ENCODE peak calls at places on chromosomes 5 and 9, in ten cellular contexts. B, S, Y, X, K, R, D, Q, I and F are unnamed samples.

GRCh38 chr9:87667164-87667738 is 58.7 kb upstream of the CTSL start:
- DNase-seq in B (no peak), S (peak), Y (no peak), X (no peak), K (no peak), R (no peak), D (no peak), Q (peak), I (no peak), F (peak)

GRCh38 chr5:50441479-50441815 is 359 bp upstream of the EMB start:
- DNase-seq in B (no peak), S (no peak), Y (no peak), X (no peak), K (no peak), R (no peak), D (no peak), Q (no peak), I (no peak), F (no peak)

GRCh38 chr5:77426670-77427069 is 65.4 kb downstream of the WDR41 start:
- DNase-seq in B (no peak), S (no peak), Y (no peak), X (no peak), K (no peak), R (peak), D (no peak), Q (no peak), I (no peak), F (no peak)

GRCh38 chr5:57696906-57697590 is 214.4 kb upstream of the ACTBL2 start:
- DNase-seq in B (no peak), S (no peak), Y (no peak), X (no peak), K (no peak), R (peak), D (no peak), Q (no peak), I (no peak), F (no peak)

GRCh38 chr5:143653256-143653655 is 158.7 kb upstream of the HMHB1 start:
- DNase-seq in B (no peak), S (no peak), Y (no peak), X (no peak), K (no peak), R (no peak), D (no peak), Q (peak), I (no peak), F (no peak)

GRCh38 chr9:16401720-16402119 is 468.8 kb downstream of the BNC2 start:
- DNase-seq in B (no peak), S (no peak), Y (no peak), X (no peak), K (no peak), R (no peak), D (no peak), Q (no peak), I (no peak), F (no peak)

GRCh38 chr5:55232194-55232984 is 1.0 kb downstream of the CCNO start:
- DNase-seq in B (no peak), S (peak), Y (peak), X (no peak), K (no peak), R (peak), D (peak), Q (no peak), I (no peak), F (no peak)

GRCh38 chr5:93583525-93583798 is 440 bp downstream of the NR2F1 start:
- DNase-seq in B (no peak), S (no peak), Y (no peak), X (no peak), K (no peak), R (peak), D (no peak), Q (no peak), I (no peak), F (no peak)

GRCh38 chr5:302951-303350 is 18.6 kb upstream of the AHRR start:
- DNase-seq in B (no peak), S (peak), Y (no peak), X (no peak), K (no peak), R (no peak), D (no peak), Q (no peak), I (no peak), F (no peak)

GRCh38 chr9:83538172-83538889 is at the start of gene FRMD3:
- DNase-seq in B (peak), S (peak), Y (peak), X (peak), K (peak), R (peak), D (peak), Q (peak), I (no peak), F (no peak)

GRCh38 chr9:96460877-96461276 is 10.9 kb downstream of the HABP4 start:
- DNase-seq in B (no peak), S (no peak), Y (no peak), X (no peak), K (no peak), R (peak), D (no peak), Q (no peak), I (no peak), F (no peak)

GRCh38 chr5:74660863-74661262 is 20.3 kb upstream of the ENC1 start:
- DNase-seq in B (no peak), S (no peak), Y (no peak), X (no peak), K (no peak), R (no peak), D (no peak), Q (no peak), I (no peak), F (no peak)

GRCh38 chr5:19608434-19608833 is 379.6 kb downstream of the CDH18 start:
- DNase-seq in B (peak), S (no peak), Y (no peak), X (no peak), K (no peak), R (peak), D (no peak), Q (no peak), I (no peak), F (no peak)